ENCODE peak calls at places on chromosomes 3 and 15, in ten cellular contexts. Z is NCI-H1092 treated with DMSO at 0.1 percent for 48 hours; A is activated T-helper 1 cell treated with anti-CD3 and anti-CD28 coated beads, Interleukin-2, amount 50 U/mL, for 16 hours; K is GDM1; F is activated naive CD8-positive, alpha-beta T cell treated with anti-CD3 and anti-CD28 coated beads, Interleukin-2, amount 50 U/mL, for 24 hours; U is activated CD8-positive, alpha-beta T cell treated with anti-CD3 and anti-CD28 coated beads for 36 hours; G is kidney glomerular epithelial cell; B is COR-L47; O is stimulated activated CD8-positive, alpha-beta memory T cell treated with anti-CD3 and anti-CD28 coated beads, Interleukin-7, amount 100 ng/mL, for 4 hours; P is NCI-H2081. V is an unnamed sample.

GRCh38 chr15:66698318-66698961 is 3.6 kb upstream of the SMAD6 start:
- DNase-seq in Z (peak; percentile 24), A (no peak), K (peak; percentile 41), F (peak; percentile 25), U (peak; percentile 35), G (no peak), B (peak; percentile 59), O (no peak), P (peak; percentile 16), V (no peak)

GRCh38 chr3:185900228-185900627 is 37.6 kb downstream of the TRA2B start:
- DNase-seq in Z (no peak), A (no peak), K (no peak), F (no peak), U (no peak), G (peak; percentile 92), B (no peak), O (no peak), P (no peak), V (peak; percentile 78)

GRCh38 chr3:65975031-65975430 is 63.7 kb downstream of the MAGI1 start:
- DNase-seq in Z (no peak), A (no peak), K (no peak), F (no peak), U (no peak), G (no peak), B (no peak), O (no peak), P (no peak), V (no peak)

GRCh38 chr3:108455212-108455705 is 55.1 kb downstream of the MYH15 start:
- DNase-seq in Z (no peak), A (no peak), K (no peak), F (no peak), U (no peak), G (no peak), B (no peak), O (no peak), P (no peak), V (no peak)

GRCh38 chr15:90000175-90000923 is 775 bp upstream of the ZNF710 start:
- DNase-seq in Z (peak; percentile 20), A (no peak), K (no peak), F (no peak), U (peak; percentile 20), G (no peak), B (peak; percentile 24), O (no peak), P (peak; percentile 39), V (no peak)

GRCh38 chr3:45272828-45273470 is 46.9 kb upstream of the TMEM158 start:
- DNase-seq in Z (no peak), A (no peak), K (no peak), F (no peak), U (no peak), G (no peak), B (peak; percentile 11), O (no peak), P (peak; percentile 28), V (no peak)

GRCh38 chr3:52194541-52195296 is 3.2 kb upstream of the ALAS1 start:
- DNase-seq in Z (no peak), A (no peak), K (no peak), F (no peak), U (no peak), G (no peak), B (no peak), O (no peak), P (no peak), V (no peak)

GRCh38 chr3:185677146-185677829 is 91.2 kb downstream of the SENP2 start:
- DNase-seq in Z (peak; percentile 38), A (no peak), K (peak; percentile 14), F (no peak), U (no peak), G (peak; percentile 73), B (no peak), O (no peak), P (peak; percentile 63), V (peak; percentile 67)

GRCh38 chr3:45026038-45026437 is at the start of gene CLEC3B:
- DNase-seq in Z (no peak), A (no peak), K (no peak), F (no peak), U (no peak), G (peak; percentile 6), B (no peak), O (no peak), P (no peak), V (no peak)

GRCh38 chr3:65855370-65856100 is 183.2 kb downstream of the MAGI1 start:
- DNase-seq in Z (no peak), A (no peak), K (no peak), F (no peak), U (no peak), G (no peak), B (no peak), O (no peak), P (no peak), V (no peak)

GRCh38 chr3:48034000-48034516 is 17.8 kb upstream of the MAP4 start:
- DNase-seq in Z (no peak), A (no peak), K (no peak), F (no peak), U (no peak), G (peak; percentile 74), B (no peak), O (no peak), P (no peak), V (peak; percentile 88)

GRCh38 chr3:47433796-47434195 is 41.9 kb downstream of the SCAP start:
- DNase-seq in Z (no peak), A (no peak), K (no peak), F (no peak), U (no peak), G (no peak), B (no peak), O (no peak), P (no peak), V (no peak)

GRCh38 chr3:150639262-150639661 is 36.1 kb downstream of the SELENOT start:
- DNase-seq in Z (no peak), A (no peak), K (no peak), F (no peak), U (no peak), G (no peak), B (no peak), O (no peak), P (no peak), V (no peak)

GRCh38 chr3:112633757-112634156 is 7.2 kb downstream of the CCDC80 start:
- DNase-seq in Z (peak; percentile 12), A (no peak), K (no peak), F (no peak), U (no peak), G (no peak), B (peak; percentile 39), O (no peak), P (peak; percentile 44), V (no peak)

GRCh38 chr3:34357461-34357860 is 559.0 kb downstream of the PDCD6IP start:
- DNase-seq in Z (no peak), A (no peak), K (no peak), F (no peak), U (no peak), G (no peak), B (no peak), O (no peak), P (no peak), V (no peak)

GRCh38 chr3:195999896-196000295 is 82.0 kb downstream of the TFRC start:
- DNase-seq in Z (no peak), A (no peak), K (no peak), F (no peak), U (no peak), G (no peak), B (no peak), O (no peak), P (no peak), V (no peak)

GRCh38 chr15:39028069-39028468 is 463.5 kb upstream of the RASGRP1 start:
- DNase-seq in Z (no peak), A (no peak), K (no peak), F (no peak), U (no peak), G (no peak), B (no peak), O (no peak), P (no peak), V (peak; percentile 26)

GRCh38 chr3:122358633-122359032 is 24.4 kb downstream of the MIX23 start:
- DNase-seq in Z (no peak), A (no peak), K (no peak), F (no peak), U (peak; percentile 22), G (no peak), B (no peak), O (no peak), P (no peak), V (no peak)

GRCh38 chr3:150945226-150945625 is 27.3 kb downstream of the CLRN1 start:
- DNase-seq in Z (no peak), A (no peak), K (no peak), F (no peak), U (no peak), G (peak; percentile 5), B (no peak), O (no peak), P (no peak), V (peak; percentile 86)

GRCh38 chr15:84079885-84080777 is 155.4 kb upstream of the GOLGA6L4 start:
- DNase-seq in Z (peak; percentile 75), A (peak; percentile 2), K (no peak), F (peak; percentile 52), U (peak; percentile 80), G (peak; percentile 35), B (peak; percentile 50), O (no peak), P (peak; percentile 83), V (no peak)

GRCh38 chr3:162285252-162285651 is 788.6 kb downstream of the OTOL1 start:
- DNase-seq in Z (no peak), A (no peak), K (no peak), F (no peak), U (no peak), G (no peak), B (no peak), O (no peak), P (no peak), V (no peak)

GRCh38 chr3:107112356-107112755 is 264.9 kb upstream of the CCDC54 start:
- DNase-seq in Z (no peak), A (no peak), K (no peak), F (no peak), U (no peak), G (no peak), B (no peak), O (no peak), P (no peak), V (no peak)

GRCh38 chr3:181358555-181358954 is 353.2 kb upstream of the SOX2 start:
- DNase-seq in Z (no peak), A (no peak), K (no peak), F (no peak), U (no peak), G (no peak), B (no peak), O (no peak), P (no peak), V (no peak)

GRCh38 chr3:133840055-133840737 is 34.6 kb downstream of the SRPRB start:
- DNase-seq in Z (no peak), A (no peak), K (no peak), F (no peak), U (no peak), G (no peak), B (no peak), O (no peak), P (no peak), V (no peak)

V was measured in astrocyte of the cerebellum.